ENCODE peak calls at places on chromosome 13, in seven cellular contexts. A is activated CD4-positive, alpha-beta T cell treated with anti-CD3 and anti-CD28 coated beads, Interleukin-2, amount 10 ng/mL, durations not matched to agents 7 days and 5 days; Y is cardiac fibroblast; L is neural progenitor cell; E is activated naive CD8-positive, alpha-beta T cell treated with anti-CD3 and anti-CD28 coated beads, Interleukin-2, amount 50 U/mL, for 16 hours; H is GM04504; P is NCI-H774. N is an unnamed sample.

GRCh38 chr13:59250276-59250990 is 913.3 kb downstream of the DIAPH3 start:
- DNase-seq in E (no peak), Y (no peak), P (no peak), H (no peak), A (no peak), L (no peak), N (no peak)

GRCh38 chr13:32285633-32285965 is 29.6 kb downstream of the ZAR1L start:
- DNase-seq in E (no peak), Y (no peak), H (no peak), L (no peak), A (no peak), P (no peak), N (no peak)

GRCh38 chr13:49540552-49540951 is 44.8 kb downstream of the PHF11 start:
- DNase-seq in E (no peak), L (peak), P (no peak), H (no peak), A (peak), Y (peak), N (no peak)

GRCh38 chr13:77506874-77507273 is 28.6 kb upstream of the SCEL start:
- DNase-seq in Y (no peak), A (no peak), E (no peak), H (no peak), L (no peak), P (no peak), N (no peak)

GRCh38 chr13:23372264-23372905 is 61.1 kb downstream of the SACS start:
- DNase-seq in A (no peak), P (no peak), Y (peak), H (no peak), E (no peak), L (no peak), N (no peak)

GRCh38 chr13:42370229-42370628 is 98.3 kb downstream of the AKAP11 start:
- DNase-seq in L (no peak), E (no peak), H (no peak), A (no peak), P (no peak), Y (no peak), N (no peak)

GRCh38 chr13:67186985-67187569 is 43.1 kb downstream of the PCDH9 start:
- DNase-seq in L (peak), A (no peak), Y (no peak), P (no peak), H (no peak), E (no peak), N (no peak)

GRCh38 chr13:33775339-33776108 is 42.4 kb upstream of the RFC3 start:
- DNase-seq in L (peak), H (no peak), P (no peak), E (no peak), A (no peak), Y (no peak), N (no peak)

GRCh38 chr13:22662771-22663170 is 518.0 kb upstream of the SGCG start:
- DNase-seq in L (no peak), H (no peak), A (no peak), Y (no peak), P (no peak), E (no peak), N (no peak)

GRCh38 chr13:100818706-100819105 is 144.1 kb upstream of the TMTC4 start:
- DNase-seq in A (no peak), L (no peak), E (no peak), Y (no peak), P (no peak), H (no peak), N (no peak)

GRCh38 chr13:111900390-111901180 is 166.4 kb upstream of the SOX1 start:
- DNase-seq in Y (no peak), P (no peak), E (no peak), L (no peak), H (no peak), A (no peak), N (no peak)

GRCh38 chr13:66977156-66977555 is 253.0 kb downstream of the PCDH9 start:
- DNase-seq in Y (peak), A (no peak), H (no peak), L (no peak), E (no peak), P (no peak), N (no peak)

GRCh38 chr13:72109863-72110262 is 242.9 kb upstream of the DACH1 start:
- DNase-seq in E (no peak), A (no peak), P (no peak), L (no peak), H (no peak), Y (peak), N (no peak)

GRCh38 chr13:106595623-106596022 is 27.7 kb upstream of the ARGLU1 start:
- DNase-seq in E (no peak), A (no peak), H (no peak), L (no peak), P (no peak), Y (no peak), N (peak)

GRCh38 chr13:92591117-92591516 is 635.5 kb upstream of the GPC6 start:
- DNase-seq in Y (no peak), P (no peak), A (no peak), E (no peak), L (no peak), H (no peak), N (no peak)

GRCh38 chr13:75372923-75373841 is 108.8 kb downstream of the TBC1D4 start:
- DNase-seq in Y (peak), P (no peak), L (no peak), H (no peak), E (no peak), A (no peak), N (no peak)

GRCh38 chr13:74070065-74070464 is 64.1 kb downstream of the KLF12 start:
- DNase-seq in P (no peak), L (no peak), E (no peak), H (no peak), Y (no peak), A (peak), N (no peak)

GRCh38 chr13:75079226-75079625 is 402.7 kb downstream of the TBC1D4 start:
- DNase-seq in E (no peak), H (no peak), L (no peak), A (no peak), P (no peak), Y (peak), N (no peak)

GRCh38 chr13:51848674-51849073 is 3.7 kb upstream of the TMEM272 start:
- DNase-seq in A (no peak), P (no peak), L (no peak), E (no peak), Y (peak), H (no peak), N (peak)

GRCh38 chr13:93002071-93002470 is 224.5 kb upstream of the GPC6 start:
- DNase-seq in H (peak), A (no peak), L (no peak), Y (no peak), E (no peak), P (no peak), N (no peak)

GRCh38 chr13:37102896-37103295 is 2.6 kb downstream of the CSNK1A1L start:
- DNase-seq in E (no peak), H (no peak), P (no peak), Y (peak), L (no peak), A (no peak), N (no peak)

GRCh38 chr13:100789968-100790367 is 115.4 kb upstream of the TMTC4 start:
- DNase-seq in E (no peak), H (no peak), L (no peak), P (no peak), A (no peak), Y (peak), N (no peak)

GRCh38 chr13:29754486-29754806 is 96.0 kb downstream of the UBL3 start:
- DNase-seq in A (no peak), L (no peak), P (no peak), Y (peak), E (no peak), H (no peak), N (no peak)

GRCh38 chr13:46359731-46360130 is 27.3 kb downstream of the RUBCNL start:
- DNase-seq in A (no peak), E (no peak), Y (peak), P (no peak), H (peak), L (no peak), N (peak)

GRCh38 chr13:88648598-88649373 is 977.6 kb downstream of the SLITRK5 start:
- DNase-seq in H (no peak), E (no peak), P (no peak), L (no peak), Y (no peak), A (no peak), N (no peak)

GRCh38 chr13:49836516-49836915 is 44.0 kb upstream of the KPNA3 start:
- DNase-seq in Y (no peak), A (no peak), L (peak), E (no peak), H (no peak), P (no peak), N (no peak)

GRCh38 chr13:33052446-33052845 is 36.2 kb downstream of the KL start:
- DNase-seq in L (no peak), A (no peak), H (no peak), E (no peak), Y (no peak), P (no peak), N (peak)